ENCODE peak calls at places on chromosomes 16 and 17, in nine cellular contexts. One of them, this sample, is unnamed.
A peak's percentile ranks its signal among the peaks of the same experiment; 100 is the strongest.

GRCh38 chr16:17423195-17423594 is 47.6 kb downstream of the XYLT1 start:
- DNase-seq in activated CD4-positive, alpha-beta T cell treated with anti-CD3 and anti-CD28 coated beads for 48 hours: no peak
- DNase-seq in HT-29: no peak
- DNase-seq in T-helper 9 cell: no peak
- DNase-seq in A673: no peak
- DNase-seq in AG08395: no peak
- DNase-seq in M059J: no peak
- DNase-seq in Panc1: no peak
- DNase-seq in C1 segment of cervical spinal cord: no peak
- DNase-seq in this sample: no peak

GRCh38 chr17:67336859-67337258 is 29.5 kb downstream of the PSMD12 start:
- DNase-seq in Panc1: no peak
- DNase-seq in AG08395: no peak
- DNase-seq in activated CD4-positive, alpha-beta T cell treated with anti-CD3 and anti-CD28 coated beads for 48 hours: no peak
- DNase-seq in M059J: no peak
- DNase-seq in HT-29: no peak
- DNase-seq in A673: no peak
- DNase-seq in T-helper 9 cell: no peak
- DNase-seq in C1 segment of cervical spinal cord: no peak
- DNase-seq in this sample: no peak

GRCh38 chr17:9472094-9472493 is 103.5 kb downstream of the STX8 start:
- DNase-seq in T-helper 9 cell: no peak
- DNase-seq in Panc1: no peak
- DNase-seq in activated CD4-positive, alpha-beta T cell treated with anti-CD3 and anti-CD28 coated beads for 48 hours: no peak
- DNase-seq in C1 segment of cervical spinal cord: no peak
- DNase-seq in M059J: peak; percentile 86
- DNase-seq in AG08395: no peak
- DNase-seq in HT-29: no peak
- DNase-seq in A673: no peak
- DNase-seq in this sample: no peak

GRCh38 chr16:66846266-66846665 is 2.1 kb downstream of the CA7 start:
- DNase-seq in Panc1: no peak
- DNase-seq in activated CD4-positive, alpha-beta T cell treated with anti-CD3 and anti-CD28 coated beads for 48 hours: no peak
- DNase-seq in HT-29: no peak
- DNase-seq in AG08395: no peak
- DNase-seq in C1 segment of cervical spinal cord: no peak
- DNase-seq in M059J: no peak
- DNase-seq in A673: no peak
- DNase-seq in T-helper 9 cell: no peak
- DNase-seq in this sample: peak; percentile 22

GRCh38 chr17:63621684-63622570 is at the start of gene MAP3K3:
- DNase-seq in C1 segment of cervical spinal cord: peak; percentile 100
- DNase-seq in M059J: peak; percentile 100
- DNase-seq in HT-29: peak; percentile 100
- DNase-seq in A673: peak; percentile 100
- DNase-seq in AG08395: peak; percentile 100
- DNase-seq in Panc1: peak; percentile 96
- DNase-seq in activated CD4-positive, alpha-beta T cell treated with anti-CD3 and anti-CD28 coated beads for 48 hours: peak; percentile 97
- DNase-seq in T-helper 9 cell: peak; percentile 90
- DNase-seq in this sample: peak; percentile 100

GRCh38 chr16:75075688-75076268 is 40.8 kb downstream of the LDHD start:
- DNase-seq in T-helper 9 cell: no peak
- DNase-seq in C1 segment of cervical spinal cord: peak; percentile 31
- DNase-seq in A673: no peak
- DNase-seq in HT-29: no peak
- DNase-seq in activated CD4-positive, alpha-beta T cell treated with anti-CD3 and anti-CD28 coated beads for 48 hours: no peak
- DNase-seq in AG08395: no peak
- DNase-seq in Panc1: no peak
- DNase-seq in M059J: no peak
- DNase-seq in this sample: no peak

GRCh38 chr17:32529604-32530003 is 42.8 kb downstream of the CDK5R1 start:
- DNase-seq in A673: no peak
- DNase-seq in Panc1: no peak
- DNase-seq in T-helper 9 cell: no peak
- DNase-seq in AG08395: no peak
- DNase-seq in M059J: peak; percentile 40
- DNase-seq in activated CD4-positive, alpha-beta T cell treated with anti-CD3 and anti-CD28 coated beads for 48 hours: no peak
- DNase-seq in HT-29: no peak
- DNase-seq in C1 segment of cervical spinal cord: no peak
- DNase-seq in this sample: no peak

GRCh38 chr16:34054137-34054536 is 594.7 kb downstream of the TP53TG3F start:
- DNase-seq in C1 segment of cervical spinal cord: no peak
- DNase-seq in activated CD4-positive, alpha-beta T cell treated with anti-CD3 and anti-CD28 coated beads for 48 hours: no peak
- DNase-seq in AG08395: no peak
- DNase-seq in M059J: no peak
- DNase-seq in A673: no peak
- DNase-seq in T-helper 9 cell: no peak
- DNase-seq in HT-29: no peak
- DNase-seq in Panc1: no peak
- DNase-seq in this sample: no peak

GRCh38 chr16:12063004-12063395 is 86.5 kb downstream of the SNX29 start:
- DNase-seq in M059J: no peak
- DNase-seq in C1 segment of cervical spinal cord: no peak
- DNase-seq in activated CD4-positive, alpha-beta T cell treated with anti-CD3 and anti-CD28 coated beads for 48 hours: no peak
- DNase-seq in T-helper 9 cell: no peak
- DNase-seq in Panc1: no peak
- DNase-seq in AG08395: no peak
- DNase-seq in A673: no peak
- DNase-seq in HT-29: no peak
- DNase-seq in this sample: no peak

GRCh38 chr16:17556276-17557052 is 85.7 kb upstream of the XYLT1 start:
- DNase-seq in M059J: peak; percentile 61
- DNase-seq in A673: peak; percentile 32
- DNase-seq in C1 segment of cervical spinal cord: no peak
- DNase-seq in T-helper 9 cell: no peak
- DNase-seq in Panc1: peak; percentile 25
- DNase-seq in HT-29: peak; percentile 41
- DNase-seq in activated CD4-positive, alpha-beta T cell treated with anti-CD3 and anti-CD28 coated beads for 48 hours: no peak
- DNase-seq in AG08395: peak; percentile 52
- DNase-seq in this sample: peak; percentile 33

GRCh38 chr16:73396556-73396955 is 348.6 kb upstream of the ZFHX3 start:
- DNase-seq in AG08395: no peak
- DNase-seq in M059J: no peak
- DNase-seq in A673: no peak
- DNase-seq in HT-29: no peak
- DNase-seq in T-helper 9 cell: no peak
- DNase-seq in C1 segment of cervical spinal cord: no peak
- DNase-seq in activated CD4-positive, alpha-beta T cell treated with anti-CD3 and anti-CD28 coated beads for 48 hours: no peak
- DNase-seq in Panc1: no peak
- DNase-seq in this sample: no peak

GRCh38 chr16:72517154-72517553 is 345.2 kb upstream of the PMFBP1 start:
- DNase-seq in C1 segment of cervical spinal cord: no peak
- DNase-seq in HT-29: no peak
- DNase-seq in activated CD4-positive, alpha-beta T cell treated with anti-CD3 and anti-CD28 coated beads for 48 hours: no peak
- DNase-seq in T-helper 9 cell: no peak
- DNase-seq in Panc1: no peak
- DNase-seq in A673: no peak
- DNase-seq in AG08395: no peak
- DNase-seq in M059J: no peak
- DNase-seq in this sample: no peak

GRCh38 chr17:2391597-2392251 is 9.1 kb downstream of the MNT start:
- DNase-seq in AG08395: no peak
- DNase-seq in T-helper 9 cell: no peak
- DNase-seq in HT-29: no peak
- DNase-seq in activated CD4-positive, alpha-beta T cell treated with anti-CD3 and anti-CD28 coated beads for 48 hours: no peak
- DNase-seq in A673: no peak
- DNase-seq in Panc1: no peak
- DNase-seq in M059J: no peak
- DNase-seq in C1 segment of cervical spinal cord: no peak
- DNase-seq in this sample: no peak

GRCh38 chr17:21166599-21167265 is 40.0 kb downstream of the DHRS7B start:
- DNase-seq in A673: no peak
- DNase-seq in C1 segment of cervical spinal cord: no peak
- DNase-seq in AG08395: peak; percentile 64
- DNase-seq in Panc1: no peak
- DNase-seq in activated CD4-positive, alpha-beta T cell treated with anti-CD3 and anti-CD28 coated beads for 48 hours: no peak
- DNase-seq in T-helper 9 cell: no peak
- DNase-seq in HT-29: no peak
- DNase-seq in M059J: no peak
- DNase-seq in this sample: no peak

GRCh38 chr17:33038740-33039139 is 47.1 kb downstream of the SPACA3 start:
- DNase-seq in AG08395: peak; percentile 55
- DNase-seq in T-helper 9 cell: no peak
- DNase-seq in A673: peak; percentile 66
- DNase-seq in M059J: no peak
- DNase-seq in HT-29: peak; percentile 34
- DNase-seq in C1 segment of cervical spinal cord: peak; percentile 34
- DNase-seq in Panc1: no peak
- DNase-seq in activated CD4-positive, alpha-beta T cell treated with anti-CD3 and anti-CD28 coated beads for 48 hours: peak; percentile 22
- DNase-seq in this sample: peak; percentile 14

GRCh38 chr16:85416267-85417109 is 196.6 kb upstream of the GSE1 start:
- DNase-seq in T-helper 9 cell: peak; percentile 59
- DNase-seq in M059J: peak; percentile 21
- DNase-seq in C1 segment of cervical spinal cord: no peak
- DNase-seq in AG08395: peak; percentile 52
- DNase-seq in activated CD4-positive, alpha-beta T cell treated with anti-CD3 and anti-CD28 coated beads for 48 hours: peak; percentile 88
- DNase-seq in HT-29: peak; percentile 84
- DNase-seq in A673: peak; percentile 63
- DNase-seq in Panc1: no peak
- DNase-seq in this sample: peak; percentile 51

GRCh38 chr16:9597967-9598730 is 506.7 kb downstream of the HAPSTR1 start:
- DNase-seq in Panc1: no peak
- DNase-seq in T-helper 9 cell: no peak
- DNase-seq in A673: no peak
- DNase-seq in activated CD4-positive, alpha-beta T cell treated with anti-CD3 and anti-CD28 coated beads for 48 hours: no peak
- DNase-seq in M059J: no peak
- DNase-seq in AG08395: no peak
- DNase-seq in HT-29: no peak
- DNase-seq in C1 segment of cervical spinal cord: no peak
- DNase-seq in this sample: no peak

GRCh38 chr16:52470601-52471000 is 76.3 kb downstream of the TOX3 start:
- DNase-seq in A673: no peak
- DNase-seq in HT-29: no peak
- DNase-seq in activated CD4-positive, alpha-beta T cell treated with anti-CD3 and anti-CD28 coated beads for 48 hours: no peak
- DNase-seq in AG08395: no peak
- DNase-seq in C1 segment of cervical spinal cord: no peak
- DNase-seq in Panc1: no peak
- DNase-seq in T-helper 9 cell: no peak
- DNase-seq in M059J: no peak
- DNase-seq in this sample: no peak

GRCh38 chr16:80852261-80852872 is 48.0 kb upstream of the CDYL2 start:
- DNase-seq in C1 segment of cervical spinal cord: no peak
- DNase-seq in HT-29: peak; percentile 61
- DNase-seq in T-helper 9 cell: no peak
- DNase-seq in activated CD4-positive, alpha-beta T cell treated with anti-CD3 and anti-CD28 coated beads for 48 hours: peak; percentile 46
- DNase-seq in Panc1: no peak
- DNase-seq in A673: peak; percentile 38
- DNase-seq in M059J: peak; percentile 51
- DNase-seq in AG08395: peak; percentile 34
- DNase-seq in this sample: peak; percentile 65

GRCh38 chr17:77375917-77376651 is 235.3 kb downstream of the SEC14L1 start:
- DNase-seq in AG08395: peak; percentile 56
- DNase-seq in A673: no peak
- DNase-seq in activated CD4-positive, alpha-beta T cell treated with anti-CD3 and anti-CD28 coated beads for 48 hours: peak; percentile 85
- DNase-seq in HT-29: no peak
- DNase-seq in M059J: no peak
- DNase-seq in C1 segment of cervical spinal cord: no peak
- DNase-seq in T-helper 9 cell: peak; percentile 55
- DNase-seq in Panc1: no peak
- DNase-seq in this sample: no peak

GRCh38 chr17:37691807-37692206 is 48.6 kb upstream of the DDX52 start:
- DNase-seq in T-helper 9 cell: no peak
- DNase-seq in activated CD4-positive, alpha-beta T cell treated with anti-CD3 and anti-CD28 coated beads for 48 hours: no peak
- DNase-seq in C1 segment of cervical spinal cord: no peak
- DNase-seq in A673: no peak
- DNase-seq in HT-29: no peak
- DNase-seq in M059J: no peak
- DNase-seq in AG08395: no peak
- DNase-seq in Panc1: no peak
- DNase-seq in this sample: peak; percentile 24

GRCh38 chr17:58308173-58308984 is 20.2 kb downstream of the TSPOAP1 start:
- DNase-seq in C1 segment of cervical spinal cord: no peak
- DNase-seq in activated CD4-positive, alpha-beta T cell treated with anti-CD3 and anti-CD28 coated beads for 48 hours: no peak
- DNase-seq in AG08395: no peak
- DNase-seq in T-helper 9 cell: no peak
- DNase-seq in HT-29: no peak
- DNase-seq in M059J: no peak
- DNase-seq in Panc1: no peak
- DNase-seq in A673: no peak
- DNase-seq in this sample: no peak

GRCh38 chr16:73054732-73055481 is 7.0 kb upstream of the ZFHX3 start:
- DNase-seq in Panc1: no peak
- DNase-seq in activated CD4-positive, alpha-beta T cell treated with anti-CD3 and anti-CD28 coated beads for 48 hours: no peak
- DNase-seq in A673: peak; percentile 34
- DNase-seq in AG08395: peak; percentile 42
- DNase-seq in T-helper 9 cell: no peak
- DNase-seq in C1 segment of cervical spinal cord: no peak
- DNase-seq in HT-29: peak; percentile 66
- DNase-seq in M059J: peak; percentile 60
- DNase-seq in this sample: peak; percentile 53